ENCODE peak calls at places on chromosomes 3 and 15, in eight cellular contexts. Y, C, Z, A, P, V, J and M are unnamed samples.

GRCh38 chr3:87333393-87333892 is 57.1 kb upstream of the POU1F1 start:
- DNase-seq in Y (no peak), C (peak; percentile 91), Z (peak; percentile 91), A (peak; percentile 71), P (peak; percentile 81), V (peak; percentile 62), J (no peak), M (peak; percentile 83)

GRCh38 chr15:68846851-68847439 is 26.2 kb upstream of the ANP32A start:
- DNase-seq in Y (no peak), C (no peak), Z (no peak), A (no peak), P (peak; percentile 12), V (no peak), J (no peak), M (no peak)

GRCh38 chr15:77563768-77564167 is 68.9 kb downstream of the LINGO1 start:
- DNase-seq in Y (no peak), C (no peak), Z (no peak), A (no peak), P (no peak), V (no peak), J (no peak), M (no peak)

GRCh38 chr3:119631529-119631928 is 28.9 kb downstream of the POPDC2 start:
- DNase-seq in Y (no peak), C (no peak), Z (peak; percentile 61), A (no peak), P (no peak), V (no peak), J (no peak), M (no peak)

GRCh38 chr15:78149805-78150751 is 916 bp downstream of the IDH3A start:
- DNase-seq in Y (no peak), C (peak; percentile 13), Z (no peak), A (peak; percentile 18), P (peak; percentile 14), V (peak; percentile 27), J (no peak), M (no peak)

GRCh38 chr3:185929192-185930151 is 8.3 kb downstream of the TRA2B start:
- DNase-seq in Y (no peak), C (no peak), Z (peak; percentile 61), A (no peak), P (peak; percentile 79), V (no peak), J (no peak), M (no peak)

GRCh38 chr15:98714906-98715305 is 66.6 kb downstream of the IGF1R start:
- DNase-seq in Y (no peak), C (no peak), Z (no peak), A (no peak), P (no peak), V (no peak), J (no peak), M (no peak)

GRCh38 chr15:75143738-75144334 is 57.8 kb upstream of the C15orf39 start:
- DNase-seq in Y (no peak), C (no peak), Z (no peak), A (peak; percentile 19), P (no peak), V (no peak), J (no peak), M (no peak)

GRCh38 chr3:53671192-53672021 is 174.8 kb downstream of the CHDH start:
- DNase-seq in Y (no peak), C (no peak), Z (no peak), A (no peak), P (no peak), V (no peak), J (no peak), M (no peak)

GRCh38 chr15:59247364-59247763 is 40.7 kb downstream of the LDHAL6B start:
- DNase-seq in Y (peak; percentile 61), C (peak; percentile 89), Z (peak; percentile 65), A (peak; percentile 87), P (peak; percentile 63), V (peak; percentile 60), J (peak; percentile 54), M (peak; percentile 23)

GRCh38 chr3:56787784-56788256 is 13.9 kb downstream of the ARHGEF3 start:
- DNase-seq in Y (no peak), C (no peak), Z (no peak), A (no peak), P (no peak), V (peak; percentile 47), J (peak; percentile 52), M (no peak)

GRCh38 chr15:75347222-75348033 is 589 bp downstream of the NEIL1 start:
- DNase-seq in Y (peak; percentile 68), C (no peak), Z (no peak), A (peak; percentile 36), P (peak; percentile 40), V (no peak), J (peak; percentile 86), M (no peak)

GRCh38 chr15:41256577-41257038 is 25.5 kb downstream of the CHP1 start:
- DNase-seq in Y (no peak), C (peak; percentile 56), Z (peak; percentile 44), A (peak; percentile 71), P (peak; percentile 17), V (peak; percentile 39), J (no peak), M (no peak)

GRCh38 chr3:17580901-17581300 is 161.5 kb downstream of the TBC1D5 start:
- DNase-seq in Y (no peak), C (no peak), Z (no peak), A (no peak), P (no peak), V (peak; percentile 31), J (no peak), M (no peak)

GRCh38 chr15:85707519-85708338 is 87.0 kb downstream of the KLHL25 start:
- DNase-seq in Y (peak; percentile 49), C (peak; percentile 71), Z (peak; percentile 47), A (peak; percentile 75), P (no peak), V (no peak), J (no peak), M (peak; percentile 17)

GRCh38 chr15:43881944-43882343 is 55.1 kb downstream of the WDR76 start:
- DNase-seq in Y (no peak), C (no peak), Z (no peak), A (peak; percentile 17), P (peak; percentile 19), V (no peak), J (no peak), M (no peak)

GRCh38 chr3:14319654-14320182 is 82.7 kb upstream of the SLC6A6 start:
- DNase-seq in Y (peak; percentile 67), C (peak; percentile 78), Z (peak; percentile 73), A (peak; percentile 83), P (peak; percentile 80), V (peak; percentile 87), J (no peak), M (no peak)

GRCh38 chr15:68797157-68797556 is 23.5 kb downstream of the ANP32A start:
- DNase-seq in Y (no peak), C (no peak), Z (peak; percentile 69), A (no peak), P (no peak), V (no peak), J (no peak), M (no peak)

GRCh38 chr3:72265250-72265649 is 480.3 kb upstream of the PROK2 start:
- DNase-seq in Y (no peak), C (peak; percentile 57), Z (peak; percentile 14), A (peak; percentile 60), P (no peak), V (peak; percentile 23), J (no peak), M (no peak)
- TF ChIP-seq CTCF in Y (no peak), C (peak; percentile 39), Z (peak; percentile 47), A (peak; percentile 52), P (no peak), V (peak; percentile 11), J (peak; percentile 16), M (peak; percentile 17)

GRCh38 chr15:38490231-38490630 is 36.3 kb downstream of the FAM98B start:
- DNase-seq in Y (no peak), C (peak; percentile 8), Z (peak; percentile 69), A (no peak), P (no peak), V (no peak), J (no peak), M (no peak)

GRCh38 chr15:38486946-38487345 is 33.0 kb downstream of the FAM98B start:
- DNase-seq in Y (no peak), C (no peak), Z (peak; percentile 25), A (no peak), P (no peak), V (no peak), J (no peak), M (no peak)

GRCh38 chr15:38482572-38482971 is 28.6 kb downstream of the FAM98B start:
- DNase-seq in Y (no peak), C (no peak), Z (no peak), A (no peak), P (no peak), V (no peak), J (no peak), M (no peak)

GRCh38 chr15:38481761-38482160 is 27.8 kb downstream of the FAM98B start:
- DNase-seq in Y (no peak), C (no peak), Z (no peak), A (no peak), P (no peak), V (no peak), J (no peak), M (no peak)

DNA sequence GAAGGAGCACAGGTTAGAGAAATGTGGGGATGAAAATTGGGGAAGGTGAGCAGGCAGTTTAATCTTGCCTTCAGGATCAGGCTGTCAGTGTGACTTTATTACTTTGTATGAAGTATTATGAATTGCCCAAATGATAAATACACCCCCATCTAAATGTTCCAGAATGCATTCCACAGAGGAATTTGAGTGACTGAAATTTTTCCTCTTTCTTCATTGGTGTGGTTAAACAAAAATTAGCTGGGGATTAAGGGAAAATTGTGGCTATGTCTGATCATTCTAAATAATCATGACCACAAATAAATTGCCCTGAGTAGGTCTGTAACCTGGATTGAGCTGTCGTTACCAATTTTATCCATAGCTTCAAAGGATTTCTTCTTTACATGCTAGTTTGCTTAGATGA is 33.5 kb downstream of the FAM98B start:
- DNase-seq in Y (no peak), C (no peak), Z (peak; percentile 27), A (no peak), P (no peak), V (no peak), J (no peak), M (no peak)
- H3K4me3 ChIP-seq in Y (no peak overlapping the region), C (no peak overlapping the region), Z (no peak overlapping the region), A (no peak overlapping the region), P (no peak overlapping the region), V (no peak overlapping the region), J (no peak overlapping the region), M (no peak overlapping the region)

GRCh38 chr3:7503431-7503830 is 642.5 kb downstream of the GRM7 start:
- DNase-seq in Y (no peak), C (no peak), Z (no peak), A (no peak), P (no peak), V (no peak), J (no peak), M (no peak)
- TF ChIP-seq CTCF in Y (no peak), C (no peak), Z (no peak), A (no peak), P (no peak), V (no peak), J (no peak), M (peak; percentile 12)

DNA sequence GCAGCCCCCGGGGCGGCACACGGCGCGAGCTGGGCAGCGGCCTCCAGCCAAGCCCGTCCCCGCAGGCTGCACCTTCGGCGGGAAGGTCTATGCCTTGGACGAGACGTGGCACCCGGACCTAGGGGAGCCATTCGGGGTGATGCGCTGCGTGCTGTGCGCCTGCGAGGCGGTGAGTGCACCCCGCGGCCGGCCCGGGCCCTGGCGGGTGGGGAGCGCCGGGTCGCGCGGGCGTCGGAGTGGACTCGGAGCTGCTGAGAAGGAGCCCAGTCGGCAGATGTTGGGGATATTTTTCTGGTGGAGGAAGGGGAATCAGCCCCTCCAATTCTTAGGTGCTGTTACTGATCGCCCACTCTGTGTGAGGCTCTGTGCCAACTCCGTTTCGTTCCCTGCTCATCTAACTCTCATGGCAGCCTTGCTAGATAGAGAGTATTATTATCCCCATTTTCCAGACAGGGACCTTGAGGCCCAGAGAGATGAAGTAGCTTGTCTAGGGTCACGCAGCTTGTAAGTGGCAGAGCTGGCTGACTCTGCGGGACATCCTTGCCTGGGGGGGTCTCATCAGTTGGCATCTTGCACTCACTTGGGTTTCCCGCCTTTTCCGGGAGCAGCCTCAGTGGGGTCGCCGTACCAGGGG is 890 bp downstream of the CHRD start:
- DNase-seq in Y (no peak), C (no peak), Z (no peak), A (no peak), P (no peak), V (no peak), J (no peak), M (no peak)
- H3K4me3 ChIP-seq in Y (peak overlapping the region; percentile 62), C (no peak overlapping the region), Z (no peak overlapping the region), A (peak overlapping the region; percentile 61), P (no peak overlapping the region), V (no peak overlapping the region), J (peak overlapping the region; percentile 72), M (no peak overlapping the region)